ENCODE peak calls at places on chromosomes 3 and 15, in ten cellular contexts. G, N, V, L, C, B, X, J, D and M are unnamed samples.

GRCh38 chr3:129119365-129120100 is 2.1 kb downstream of the RAB43 start:
- DNase-seq in G (peak), N (no peak), V (no peak), L (no peak), C (no peak), B (no peak), X (peak), J (no peak), D (no peak), M (no peak)

GRCh38 chr3:24199305-24199704 is 254.2 kb downstream of the NR1D2 start:
- DNase-seq in G (no peak), N (no peak), V (no peak), L (no peak), C (no peak), B (no peak), X (no peak), J (no peak), D (no peak), M (no peak)

GRCh38 chr3:150697646-150698045 is 6.1 kb downstream of the ERICH6 start:
- DNase-seq in G (no peak), N (no peak), V (no peak), L (peak), C (no peak), B (no peak), X (peak), J (no peak), D (peak), M (no peak)

GRCh38 chr15:66880380-66881155 is 178.5 kb downstream of the SMAD6 start:
- DNase-seq in G (no peak), N (no peak), V (no peak), L (no peak), C (no peak), B (no peak), X (no peak), J (no peak), D (no peak), M (no peak)

GRCh38 chr15:96593735-96594134 is 263.2 kb downstream of the NR2F2 start:
- DNase-seq in G (no peak), N (no peak), V (peak), L (no peak), C (no peak), B (no peak), X (peak), J (no peak), D (no peak), M (no peak)

GRCh38 chr3:27536451-27536850 is 52.3 kb upstream of the SLC4A7 start:
- DNase-seq in G (no peak), N (no peak), V (no peak), L (no peak), C (no peak), B (no peak), X (no peak), J (no peak), D (no peak), M (no peak)

GRCh38 chr3:123739754-123740153 is 144.4 kb downstream of the MYLK start:
- DNase-seq in G (no peak), N (no peak), V (peak), L (peak), C (no peak), B (peak), X (peak), J (no peak), D (peak), M (peak)

GRCh38 chr3:159897331-159898075 is 91.1 kb upstream of the IL12A start:
- DNase-seq in G (no peak), N (no peak), V (peak), L (peak), C (no peak), B (peak), X (no peak), J (no peak), D (peak), M (no peak)

GRCh38 chr15:70258369-70259029 is 160.8 kb upstream of the TLE3 start:
- DNase-seq in G (peak), N (peak), V (peak), L (no peak), C (peak), B (peak), X (no peak), J (peak), D (no peak), M (no peak)

GRCh38 chr3:168559012-168559411 is 463.3 kb upstream of the GOLIM4 start:
- DNase-seq in G (no peak), N (no peak), V (no peak), L (no peak), C (no peak), B (no peak), X (no peak), J (no peak), D (no peak), M (no peak)

GRCh38 chr15:85782112-85782511 is 12.6 kb downstream of the KLHL25 start:
- DNase-seq in G (no peak), N (no peak), V (no peak), L (no peak), C (no peak), B (no peak), X (no peak), J (no peak), D (no peak), M (no peak)

GRCh38 chr3:123638936-123639680 is 54.3 kb upstream of the HACD2 start:
- DNase-seq in G (no peak), N (no peak), V (no peak), L (no peak), C (no peak), B (no peak), X (peak), J (no peak), D (no peak), M (no peak)

GRCh38 chr3:39191103-39191502 is 1.3 kb downstream of the XIRP1 start:
- DNase-seq in G (no peak), N (no peak), V (no peak), L (no peak), C (no peak), B (no peak), X (no peak), J (no peak), D (no peak), M (no peak)

GRCh38 chr15:98955331-98955730 is 52.3 kb downstream of the PGPEP1L start:
- DNase-seq in G (no peak), N (no peak), V (no peak), L (no peak), C (no peak), B (no peak), X (no peak), J (peak), D (no peak), M (no peak)

GRCh38 chr15:31461375-31461774 is 134.7 kb downstream of the KLF13 start:
- DNase-seq in G (no peak), N (no peak), V (no peak), L (no peak), C (no peak), B (no peak), X (peak), J (no peak), D (no peak), M (no peak)

GRCh38 chr15:47411733-47412530 is 305.4 kb upstream of the SEMA6D start:
- DNase-seq in G (no peak), N (no peak), V (no peak), L (no peak), C (no peak), B (no peak), X (no peak), J (no peak), D (no peak), M (no peak)

GRCh38 chr3:46932455-46933225 is 43.9 kb downstream of the CCDC12 start:
- DNase-seq in G (no peak), N (no peak), V (no peak), L (no peak), C (no peak), B (no peak), X (no peak), J (peak), D (no peak), M (no peak)

GRCh38 chr15:83694538-83694937 is 40.6 kb downstream of the ADAMTSL3 start:
- DNase-seq in G (no peak), N (no peak), V (no peak), L (no peak), C (no peak), B (peak), X (no peak), J (no peak), D (no peak), M (no peak)

GRCh38 chr3:155747867-155748266 is 3.0 kb upstream of the PLCH1 start:
- DNase-seq in G (no peak), N (no peak), V (no peak), L (no peak), C (no peak), B (no peak), X (no peak), J (no peak), D (no peak), M (no peak)

GRCh38 chr15:32790352-32790999 is 72.7 kb downstream of the GREM1 start:
- DNase-seq in G (no peak), N (no peak), V (peak), L (no peak), C (no peak), B (no peak), X (peak), J (no peak), D (peak), M (no peak)

GRCh38 chr3:117547956-117548550 is 838.5 kb downstream of the TUSC7 start:
- DNase-seq in G (no peak), N (no peak), V (peak), L (peak), C (no peak), B (peak), X (peak), J (no peak), D (peak), M (no peak)

GRCh38 chr3:68571321-68571720 is 361.0 kb downstream of the TAFA4 start:
- DNase-seq in G (no peak), N (no peak), V (no peak), L (no peak), C (no peak), B (no peak), X (no peak), J (no peak), D (no peak), M (no peak)

GRCh38 chr15:63372018-63372705 is 9.5 kb downstream of the CA12 start:
- DNase-seq in G (no peak), N (no peak), V (peak), L (peak), C (peak), B (peak), X (peak), J (no peak), D (peak), M (peak)

GRCh38 chr3:8885806-8886205 is 77.5 kb downstream of the RAD18 start:
- DNase-seq in G (no peak), N (no peak), V (no peak), L (no peak), C (no peak), B (no peak), X (no peak), J (no peak), D (no peak), M (no peak)

GRCh38 chr3:48535578-48535977 is 21.0 kb downstream of the PFKFB4 start:
- DNase-seq in G (no peak), N (no peak), V (no peak), L (no peak), C (no peak), B (no peak), X (peak), J (no peak), D (no peak), M (no peak)

GRCh38 chr15:90641581-90642463 is 75.3 kb upstream of the BLM start:
- DNase-seq in G (no peak), N (no peak), V (no peak), L (no peak), C (no peak), B (no peak), X (no peak), J (no peak), D (no peak), M (no peak)

GRCh38 chr15:100133981-100134711 is 207.6 kb downstream of the ADAMTS17 start:
- DNase-seq in G (no peak), N (no peak), V (no peak), L (no peak), C (no peak), B (no peak), X (no peak), J (no peak), D (no peak), M (no peak)

GRCh38 chr3:80190051-80190450 is 422.3 kb upstream of the ROBO1 start:
- DNase-seq in G (no peak), N (no peak), V (peak), L (peak), C (no peak), B (peak), X (peak), J (no peak), D (peak), M (no peak)

GRCh38 chr3:10707984-10708868 is 107.8 kb upstream of the SLC6A11 start:
- DNase-seq in G (no peak), N (no peak), V (no peak), L (no peak), C (no peak), B (no peak), X (no peak), J (no peak), D (no peak), M (no peak)

GRCh38 chr3:48507256-48508061 is 3.5 kb upstream of the SHISA5 start:
- DNase-seq in G (peak), N (peak), V (peak), L (peak), C (peak), B (peak), X (peak), J (peak), D (peak), M (no peak)